ENCODE peak calls at places on chromosomes 11 and 22, in six cellular contexts. U is spleen, O is A549, C is astrocyte of the spinal cord, B is ascending aorta, M is GM10248. S is an unnamed sample.
A peak's percentile ranks its signal among the peaks of the same experiment; 100 is the strongest.

GRCh38 chr11:62850911-62851806 is 11.8 kb upstream of the WDR74 start:
- DNase-seq in U (peak; percentile 44), O (peak; percentile 51), C (no peak), M (no peak), B (no peak), S (no peak)

GRCh38 chr22:36081023-36081431 is 52.4 kb upstream of the RBFOX2 start:
- DNase-seq in O (no peak), M (no peak), B (peak; percentile 64), U (no peak), C (peak; percentile 96), S (no peak)

GRCh38 chr11:128908391-128909246 is 17.5 kb downstream of the KCNJ5 start:
- DNase-seq in M (no peak), U (no peak), O (peak; percentile 12), B (peak; percentile 85), C (peak; percentile 48), S (peak; percentile 70)

GRCh38 chr22:48889887-48890692 is 937.6 kb downstream of the BRD1 start:
- DNase-seq in B (peak; percentile 51), M (no peak), O (no peak), U (peak; percentile 49), C (no peak), S (peak; percentile 12)

GRCh38 chr11:33716236-33716635 is 15.6 kb upstream of the C11orf91 start:
- DNase-seq in C (peak; percentile 48), M (no peak), U (no peak), B (no peak), O (peak; percentile 62), S (no peak)

GRCh38 chr11:93570759-93571413 is 27.7 kb upstream of the SMCO4 start:
- DNase-seq in C (peak; percentile 68), M (no peak), B (peak; percentile 77), O (peak; percentile 64), U (no peak), S (peak; percentile 65)

GRCh38 chr11:134483291-134483690 is 71.2 kb upstream of the B3GAT1 start:
- DNase-seq in M (no peak), U (no peak), O (no peak), B (peak; percentile 11), C (no peak), S (no peak)

GRCh38 chr22:37230673-37231405 is 13.2 kb downstream of the RAC2 start:
- DNase-seq in O (no peak), M (peak; percentile 69), B (no peak), C (no peak), U (peak; percentile 71), S (no peak)

GRCh38 chr22:23431337-23432072 is 148.6 kb downstream of the IGLL1 start:
- DNase-seq in C (peak; percentile 79), M (no peak), B (no peak), U (no peak), O (peak; percentile 28), S (no peak)

GRCh38 chr11:77503006-77503405 is 29.1 kb upstream of the PAK1 start:
- DNase-seq in B (no peak), M (no peak), C (no peak), O (no peak), U (no peak), S (no peak)

GRCh38 chr11:134660416-134660815 is 248.4 kb upstream of the B3GAT1 start:
- DNase-seq in M (no peak), C (no peak), O (no peak), U (no peak), B (peak; percentile 15), S (no peak)

GRCh38 chr11:107697291-107697690 is 14.6 kb downstream of the SLN start:
- DNase-seq in M (no peak), C (no peak), U (no peak), B (no peak), O (no peak), S (no peak)

GRCh38 chr11:134498326-134499139 is 86.5 kb upstream of the B3GAT1 start:
- DNase-seq in M (no peak), B (peak; percentile 54), C (no peak), U (peak; percentile 53), O (no peak), S (no peak)

GRCh38 chr11:33682446-33682845 is 18.2 kb downstream of the C11orf91 start:
- DNase-seq in U (no peak), M (no peak), B (no peak), C (peak; percentile 48), O (no peak), S (no peak)

GRCh38 chr22:49213731-49214352 is 613.8 kb downstream of the BRD1 start:
- DNase-seq in B (peak; percentile 42), O (no peak), M (no peak), U (peak; percentile 30), C (no peak), S (no peak)

GRCh38 chr11:99422581-99423434 is 402.1 kb downstream of the CNTN5 start:
- DNase-seq in O (no peak), B (no peak), U (no peak), C (peak; percentile 23), M (no peak), S (no peak)

GRCh38 chr11:65575568-65576231 is at the start of gene EHBP1L1:
- DNase-seq in B (peak; percentile 89), U (peak; percentile 95), C (peak; percentile 31), O (peak; percentile 64), M (peak; percentile 88), S (peak; percentile 76)

GRCh38 chr11:15074206-15075161 is 1.1 kb downstream of the CALCB start:
- DNase-seq in O (peak; percentile 85), M (peak; percentile 63), B (peak; percentile 87), C (peak; percentile 64), U (peak; percentile 93), S (peak; percentile 91)

GRCh38 chr22:28937206-28938025 is 54.0 kb downstream of the ZNRF3 start:
- DNase-seq in O (no peak), C (no peak), M (no peak), U (no peak), B (peak; percentile 62), S (no peak)

GRCh38 chr11:99351620-99352019 is 330.9 kb downstream of the CNTN5 start:
- DNase-seq in O (no peak), C (peak; percentile 23), M (no peak), B (no peak), U (no peak), S (no peak)

GRCh38 chr22:46030241-46030880 is 53.4 kb upstream of the WNT7B start:
- DNase-seq in U (peak; percentile 66), O (no peak), M (no peak), B (peak; percentile 47), C (no peak), S (no peak)

GRCh38 chr11:55457641-55458040 is 89.9 kb downstream of the OR4A15 start:
- DNase-seq in O (no peak), U (no peak), M (no peak), B (no peak), C (no peak), S (no peak)

GRCh38 chr22:42271191-42271813 is 849 bp upstream of the TCF20 start:
- DNase-seq in O (no peak), U (no peak), C (no peak), B (no peak), M (no peak), S (no peak)

GRCh38 chr11:95148938-95149337 is 59.3 kb downstream of the ENDOD1 start:
- DNase-seq in U (no peak), B (no peak), O (no peak), C (no peak), M (no peak), S (no peak)

GRCh38 chr11:60511393-60511792 is 3.8 kb upstream of the MS4A13 start:
- DNase-seq in U (no peak), M (no peak), C (no peak), B (no peak), O (no peak), S (no peak)

GRCh38 chr11:4095509-4096230 is 1.1 kb downstream of the RRM1 start:
- DNase-seq in C (peak; percentile 42), M (no peak), O (peak; percentile 53), B (no peak), U (no peak), S (no peak)

GRCh38 chr11:31487848-31488247 is 21.6 kb downstream of the IMMP1L start:
- DNase-seq in M (no peak), B (no peak), U (no peak), O (peak; percentile 68), C (peak; percentile 76), S (no peak)

GRCh38 chr22:36546932-36547331 is 18.0 kb upstream of the EIF3D start:
- DNase-seq in O (peak; percentile 76), M (no peak), B (no peak), U (no peak), C (peak; percentile 54), S (no peak)

GRCh38 chr22:26122920-26123468 is 46.3 kb upstream of the SEZ6L start:
- DNase-seq in O (no peak), U (no peak), M (no peak), B (no peak), C (no peak), S (no peak)

GRCh38 chr11:134592391-134592990 is 180.4 kb upstream of the B3GAT1 start:
- DNase-seq in O (peak; percentile 21), M (no peak), C (no peak), B (no peak), U (no peak), S (peak; percentile 54)

GRCh38 chr22:46149493-46149997 is 781 bp upstream of the PPARA start:
- DNase-seq in M (no peak), B (peak; percentile 79), O (no peak), C (peak; percentile 10), U (peak; percentile 89), S (peak; percentile 84)

GRCh38 chr11:113162590-113162961 is 151.8 kb upstream of the TTC12 start:
- DNase-seq in M (no peak), B (peak; percentile 71), O (no peak), U (no peak), C (peak; percentile 20), S (no peak)

GRCh38 chr22:30196141-30196866 is 50.3 kb downstream of the LIF start:
- DNase-seq in B (peak; percentile 91), M (peak; percentile 55), C (peak; percentile 100), O (peak; percentile 100), U (peak; percentile 91), S (peak; percentile 65)
- TF ChIP-seq CTCF in B (no peak), M (no peak), C (no peak), O (no peak), U (no peak), S (no peak)

GRCh38 chr22:21447694-21448402 is 19.3 kb upstream of the TMEM191C start:
- DNase-seq in C (no peak), O (peak; percentile 30), U (peak; percentile 55), B (no peak), M (no peak), S (no peak)
- TF ChIP-seq CTCF in C (peak; percentile 16), O (no peak), U (no peak), B (no peak), M (no peak), S (no peak)

GRCh38 chr11:69086152-69086551 is 37.4 kb downstream of the TPCN2 start:
- DNase-seq in U (no peak), C (no peak), O (no peak), M (no peak), B (no peak), S (no peak)
- TF ChIP-seq CTCF in U (no peak), C (peak; percentile 37), O (no peak), M (no peak), B (peak; percentile 28), S (no peak)

DNA sequence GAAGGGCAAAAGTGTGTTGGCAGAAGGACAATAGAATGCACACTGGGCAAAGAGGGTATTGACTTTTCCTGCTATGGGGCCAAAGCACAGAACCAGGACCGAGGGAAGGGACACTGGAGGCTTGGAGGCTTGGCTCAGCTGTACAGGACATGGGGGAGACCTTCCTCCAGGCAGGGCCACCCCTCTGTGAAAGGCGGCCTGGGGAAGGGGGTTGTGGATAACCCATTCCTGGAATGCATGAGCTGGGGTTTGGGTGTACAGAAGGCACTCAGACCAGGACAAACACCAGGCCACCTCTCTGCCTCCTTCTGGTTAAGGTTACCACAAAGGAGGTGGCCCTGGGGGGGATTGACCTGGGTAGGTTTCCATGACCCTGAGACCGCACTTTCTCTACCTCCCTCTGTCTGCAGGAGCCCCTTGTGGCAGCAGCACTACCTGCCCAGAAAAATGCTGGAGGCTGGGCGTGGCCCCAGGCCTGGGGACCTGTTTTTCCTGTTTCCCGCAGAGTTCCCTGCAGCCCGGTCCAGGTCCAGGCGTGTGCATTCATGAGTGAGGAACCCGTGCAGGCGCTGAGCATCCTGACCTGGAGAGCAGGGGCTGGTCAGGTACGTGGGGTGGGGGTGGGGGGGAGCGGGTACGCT is 9.6 kb downstream of the P2RY2 start:
- DNase-seq in B (peak; percentile 54), U (peak; percentile 41), O (no peak), C (no peak), M (no peak), S (peak; percentile 88)
- TF ChIP-seq CTCF in B (no peak), U (no peak), O (no peak), C (no peak), M (no peak), S (no peak)

S was measured in colonic mucosa.